ENCODE peak calls at places on chromosomes 1 and 21, in seven cellular contexts. One of them, this sample, is unnamed. For H3K4me1, the result is how much of the 10 kb centered on the place peaks cover.

GRCh38 chr1:224434447-224435317 is at the start of gene WDR26:
- DNase-seq in H1: no peak
- DNase-seq in K562: peak
- DNase-seq in HCT116: peak
- DNase-seq in GM12878: peak
- DNase-seq in HepG2: peak
- DNase-seq in SK-N-SH: peak
- DNase-seq in this sample: no peak

GRCh38 chr1:227155688-227156087 is 162.6 kb downstream of the CDC42BPA start:
- DNase-seq in H1: no peak
- DNase-seq in K562: no peak
- DNase-seq in HCT116: no peak
- DNase-seq in GM12878: no peak
- DNase-seq in HepG2: no peak
- DNase-seq in SK-N-SH: no peak
- DNase-seq in this sample: no peak

GRCh38 chr1:77400781-77401180 is 119.0 kb downstream of the AK5 start:
- DNase-seq in H1: no peak
- DNase-seq in K562: no peak
- DNase-seq in HCT116: no peak
- DNase-seq in GM12878: no peak
- DNase-seq in HepG2: no peak
- DNase-seq in SK-N-SH: no peak
- DNase-seq in this sample: no peak

GRCh38 chr1:19325958-19326747 is 14.0 kb downstream of the SLC66A1 start:
- DNase-seq in H1: no peak
- DNase-seq in K562: no peak
- DNase-seq in HCT116: no peak
- DNase-seq in GM12878: no peak
- DNase-seq in HepG2: no peak
- DNase-seq in SK-N-SH: no peak
- DNase-seq in this sample: no peak

GRCh38 chr1:2043886-2044285 is 6.3 kb upstream of the PRKCZ start:
- DNase-seq in H1: no peak
- DNase-seq in K562: no peak
- DNase-seq in HCT116: no peak
- DNase-seq in GM12878: no peak
- DNase-seq in HepG2: no peak
- DNase-seq in SK-N-SH: no peak
- DNase-seq in this sample: no peak

GRCh38 chr1:8825985-8826481 is 8.6 kb upstream of the RERE start:
- DNase-seq in H1: no peak
- DNase-seq in K562: no peak
- DNase-seq in HCT116: no peak
- DNase-seq in GM12878: no peak
- DNase-seq in HepG2: no peak
- DNase-seq in SK-N-SH: no peak
- DNase-seq in this sample: no peak

GRCh38 chr1:185788386-185788785 is 54.2 kb downstream of the HMCN1 start:
- DNase-seq in H1: no peak
- DNase-seq in K562: no peak
- DNase-seq in HCT116: no peak
- DNase-seq in GM12878: no peak
- DNase-seq in HepG2: no peak
- DNase-seq in SK-N-SH: no peak
- DNase-seq in this sample: no peak

GRCh38 chr1:147723691-147724323 is 36.6 kb downstream of the GJA5 start:
- DNase-seq in H1: peak
- DNase-seq in K562: peak
- DNase-seq in HCT116: peak
- DNase-seq in GM12878: no peak
- DNase-seq in HepG2: peak
- DNase-seq in SK-N-SH: peak
- DNase-seq in this sample: no peak

GRCh38 chr1:27445177-27445936 is 44.6 kb downstream of the WASF2 start:
- DNase-seq in H1: no peak
- DNase-seq in K562: no peak
- DNase-seq in HCT116: no peak
- DNase-seq in GM12878: no peak
- DNase-seq in HepG2: peak
- DNase-seq in SK-N-SH: no peak
- DNase-seq in this sample: no peak

GRCh38 chr1:7677111-7677510 is 94.0 kb upstream of the VAMP3 start:
- DNase-seq in H1: no peak
- DNase-seq in K562: no peak
- DNase-seq in HCT116: no peak
- DNase-seq in GM12878: no peak
- DNase-seq in HepG2: no peak
- DNase-seq in SK-N-SH: no peak
- DNase-seq in this sample: no peak

GRCh38 chr1:19608232-19608631 is 35.9 kb upstream of the NBL1 start:
- DNase-seq in H1: no peak
- DNase-seq in K562: no peak
- DNase-seq in HCT116: no peak
- DNase-seq in GM12878: no peak
- DNase-seq in HepG2: no peak
- DNase-seq in SK-N-SH: no peak
- DNase-seq in this sample: no peak

GRCh38 chr1:209218986-209219385 is 364.5 kb upstream of the CAMK1G start:
- DNase-seq in H1: no peak
- DNase-seq in K562: no peak
- DNase-seq in HCT116: no peak
- DNase-seq in GM12878: no peak
- DNase-seq in HepG2: no peak
- DNase-seq in SK-N-SH: no peak
- DNase-seq in this sample: no peak

GRCh38 chr1:204468206-204468605 is 26.4 kb downstream of the PIK3C2B start:
- DNase-seq in H1: no peak
- DNase-seq in K562: no peak
- DNase-seq in HCT116: no peak
- DNase-seq in GM12878: no peak
- DNase-seq in HepG2: no peak
- DNase-seq in SK-N-SH: no peak
- DNase-seq in this sample: no peak

GRCh38 chr21:42423685-42424084 is 20.0 kb downstream of the UBASH3A start:
- DNase-seq in H1: no peak
- DNase-seq in K562: no peak
- DNase-seq in HCT116: no peak
- DNase-seq in GM12878: no peak
- DNase-seq in HepG2: no peak
- DNase-seq in SK-N-SH: no peak
- DNase-seq in this sample: no peak

GRCh38 chr1:226825037-226825745 is 45.2 kb upstream of the PSEN2 start:
- DNase-seq in H1: no peak
- DNase-seq in K562: no peak
- DNase-seq in HCT116: no peak
- DNase-seq in GM12878: peak
- DNase-seq in HepG2: no peak
- DNase-seq in SK-N-SH: no peak
- DNase-seq in this sample: no peak

GRCh38 chr1:5745776-5746610 is 246.2 kb downstream of the NPHP4 start:
- DNase-seq in H1: peak
- DNase-seq in K562: peak
- DNase-seq in HCT116: peak
- DNase-seq in GM12878: no peak
- DNase-seq in HepG2: peak
- DNase-seq in SK-N-SH: peak
- DNase-seq in this sample: peak

GRCh38 chr1:238861342-238861741 is 525.0 kb upstream of the CHRM3 start:
- DNase-seq in H1: no peak
- DNase-seq in K562: no peak
- DNase-seq in HCT116: no peak
- DNase-seq in GM12878: no peak
- DNase-seq in HepG2: no peak
- DNase-seq in SK-N-SH: no peak
- DNase-seq in this sample: no peak

GRCh38 chr1:177211231-177211630 is 40.5 kb downstream of the BRINP2 start:
- DNase-seq in H1: no peak
- DNase-seq in K562: no peak
- DNase-seq in HCT116: no peak
- DNase-seq in GM12878: no peak
- DNase-seq in HepG2: no peak
- DNase-seq in SK-N-SH: no peak
- DNase-seq in this sample: no peak

GRCh38 chr1:94056996-94057395 is 64.0 kb downstream of the ABCA4 start:
- DNase-seq in H1: no peak
- DNase-seq in K562: no peak
- DNase-seq in HCT116: no peak
- DNase-seq in GM12878: no peak
- DNase-seq in HepG2: no peak
- DNase-seq in SK-N-SH: no peak
- DNase-seq in this sample: no peak

GRCh38 chr1:41811978-41812852 is 106.5 kb downstream of the HIVEP3 start:
- DNase-seq in H1: peak
- DNase-seq in K562: peak
- DNase-seq in HCT116: peak
- DNase-seq in GM12878: no peak
- DNase-seq in HepG2: peak
- DNase-seq in SK-N-SH: peak
- DNase-seq in this sample: peak

GRCh38 chr1:242002528-242002927 is 3.6 kb upstream of the MAP1LC3C start:
- DNase-seq in H1: no peak
- DNase-seq in K562: no peak
- DNase-seq in HCT116: no peak
- DNase-seq in GM12878: no peak
- DNase-seq in HepG2: no peak
- DNase-seq in SK-N-SH: no peak
- DNase-seq in this sample: no peak

GRCh38 chr1:228345201-228345930 is 61.3 kb downstream of the TRIM11 start:
- DNase-seq in H1: no peak
- DNase-seq in K562: no peak
- DNase-seq in HCT116: no peak
- DNase-seq in GM12878: no peak
- DNase-seq in HepG2: no peak
- DNase-seq in SK-N-SH: no peak
- DNase-seq in this sample: no peak
- TF ChIP-seq SIN3A in H1: no peak
- TF ChIP-seq SIN3A in K562: no peak
- TF ChIP-seq SIN3A in HCT116: no peak
- TF ChIP-seq SIN3A in GM12878: no peak
- TF ChIP-seq SIN3A in HepG2: no peak
- TF ChIP-seq SIN3A in SK-N-SH: no peak
- TF ChIP-seq SIN3A in this sample: no peak

DNA sequence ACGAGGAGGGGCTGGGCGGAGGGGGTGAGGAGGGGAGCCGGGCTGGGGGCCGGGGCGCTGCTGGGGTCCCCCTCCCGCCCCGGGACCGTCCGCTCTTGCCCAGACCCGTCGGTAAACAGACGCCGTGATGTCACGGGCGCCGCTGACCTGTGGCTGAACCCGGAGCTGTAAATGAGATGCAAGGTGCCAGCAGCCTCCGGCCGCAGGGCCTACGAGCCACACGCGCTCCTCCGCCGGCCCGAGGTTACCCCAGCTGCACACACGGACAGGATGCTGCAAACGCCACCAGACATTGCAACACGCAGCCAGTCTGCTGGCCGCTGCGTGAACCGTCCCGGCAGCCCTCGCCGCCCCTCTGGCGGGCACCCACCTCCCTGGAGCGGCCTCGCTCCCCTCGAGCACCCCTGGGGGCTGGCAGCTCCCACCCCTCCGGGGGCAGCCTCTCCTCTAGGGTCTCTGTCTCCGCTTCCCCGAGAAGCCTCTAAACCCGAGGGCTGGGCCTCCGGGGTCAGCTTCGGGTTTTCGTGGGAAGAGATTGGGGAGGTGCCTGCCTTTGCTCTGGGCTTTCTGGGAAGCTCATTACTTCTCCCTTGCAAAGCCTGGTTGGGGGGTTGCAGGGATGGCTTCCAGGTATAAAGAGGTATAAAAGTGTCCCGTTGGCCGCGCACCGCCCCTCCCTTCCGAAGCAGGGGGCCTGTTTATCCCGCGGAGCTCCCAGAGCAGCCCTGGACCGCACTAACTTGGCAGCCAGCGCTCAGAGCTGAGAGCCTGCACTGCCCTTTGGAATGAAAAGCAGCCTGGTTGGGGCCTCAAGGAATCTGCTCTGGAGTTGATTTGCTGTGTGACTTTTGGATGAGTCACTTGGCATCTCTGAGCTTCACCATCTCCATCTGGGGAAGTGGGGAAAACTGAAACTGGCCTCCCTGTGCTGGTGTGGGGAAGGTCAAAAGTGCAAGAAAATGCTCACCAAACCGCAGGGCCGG is 21.9 kb downstream of the DHRS3 start:
- DNase-seq in H1: no peak
- DNase-seq in K562: no peak
- DNase-seq in HCT116: no peak
- DNase-seq in GM12878: no peak
- DNase-seq in HepG2: no peak
- DNase-seq in SK-N-SH: peak
- DNase-seq in this sample: no peak
- H3K4me1 ChIP-seq in H1: under half
- H3K4me1 ChIP-seq in K562: under half
- H3K4me1 ChIP-seq in HCT116: under half
- H3K4me1 ChIP-seq in GM12878: under half
- H3K4me1 ChIP-seq in HepG2: half or more
- H3K4me1 ChIP-seq in SK-N-SH: under half
- H3K4me1 ChIP-seq in this sample: half or more

GRCh38 chr1:24362982-24363614 is 43.9 kb downstream of the GRHL3 start:
- DNase-seq in H1: no peak
- DNase-seq in K562: no peak
- DNase-seq in HCT116: peak
- DNase-seq in GM12878: no peak
- DNase-seq in HepG2: no peak
- DNase-seq in SK-N-SH: no peak
- DNase-seq in this sample: no peak
- TF ChIP-seq POLR2AphosphoS5 in H1: no peak
- TF ChIP-seq POLR2AphosphoS5 in K562: no peak
- TF ChIP-seq POLR2AphosphoS5 in HCT116: no peak
- TF ChIP-seq POLR2AphosphoS5 in GM12878: no peak
- TF ChIP-seq POLR2AphosphoS5 in HepG2: no peak
- TF ChIP-seq POLR2AphosphoS5 in SK-N-SH: peak
- TF ChIP-seq POLR2AphosphoS5 in this sample: no peak

GRCh38 chr1:217088521-217089221 is 365.4 kb upstream of the ESRRG start:
- DNase-seq in H1: no peak
- DNase-seq in K562: no peak
- DNase-seq in HCT116: no peak
- DNase-seq in GM12878: no peak
- DNase-seq in HepG2: no peak
- DNase-seq in SK-N-SH: peak
- DNase-seq in this sample: no peak
- TF ChIP-seq SIN3A in H1: no peak
- TF ChIP-seq SIN3A in K562: no peak
- TF ChIP-seq SIN3A in HCT116: no peak
- TF ChIP-seq SIN3A in GM12878: no peak
- TF ChIP-seq SIN3A in HepG2: no peak
- TF ChIP-seq SIN3A in SK-N-SH: no peak
- TF ChIP-seq SIN3A in this sample: no peak

This sample was measured in Panc1.